ENCODE peak calls at places on chromosomes 13 and 19, in six cellular contexts. W is heart right ventricle, O is cardiac muscle cell, C is GM12865, T is fibroblast of lung, H is fibroblast of pulmonary artery. V is an unnamed sample.

GRCh38 chr19:45258862-45259261 is 7.8 kb downstream of the MARK4 start:
- DNase-seq in C (no peak), O (no peak), W (no peak), T (no peak), H (no peak), V (no peak)

GRCh38 chr13:96279904-96280303 is 190.0 kb downstream of the HS6ST3 start:
- DNase-seq in W (no peak), C (no peak), T (no peak), H (no peak), O (no peak), V (no peak)

GRCh38 chr19:23160766-23161165 is 43.9 kb downstream of the ZNF730 start:
- DNase-seq in T (no peak), O (no peak), C (no peak), H (no peak), W (no peak), V (no peak)

GRCh38 chr13:93766719-93767118 is 540.1 kb downstream of the GPC6 start:
- DNase-seq in O (no peak), W (no peak), H (no peak), C (no peak), T (no peak), V (no peak)

GRCh38 chr19:1690570-1691307 is 38.3 kb upstream of the TCF3 start:
- DNase-seq in H (peak; percentile 12), O (peak; percentile 19), W (no peak), C (peak; percentile 55), T (no peak), V (peak; percentile 67)

GRCh38 chr13:48478401-48478800 is 54.5 kb downstream of the RCBTB2 start:
- DNase-seq in C (no peak), W (no peak), T (peak; percentile 30), O (no peak), H (no peak), V (no peak)

GRCh38 chr13:23180711-23181110 is at the start of gene SGCG:
- DNase-seq in O (no peak), H (no peak), W (no peak), T (peak; percentile 21), C (no peak), V (no peak)

GRCh38 chr13:100213576-100213975 is 124.7 kb downstream of the PCCA start:
- DNase-seq in W (no peak), O (no peak), T (peak; percentile 65), H (no peak), C (no peak), V (no peak)

GRCh38 chr13:33611016-33611805 is 206.7 kb upstream of the RFC3 start:
- DNase-seq in H (peak; percentile 93), W (peak; percentile 70), C (no peak), T (peak; percentile 88), O (peak; percentile 95), V (no peak)

GRCh38 chr13:77760893-77761292 is 63.4 kb downstream of the SLAIN1 start:
- DNase-seq in W (no peak), O (no peak), C (no peak), T (no peak), H (no peak), V (no peak)

GRCh38 chr13:113801289-113801961 is 42.4 kb downstream of the TMEM255B start:
- DNase-seq in C (no peak), W (no peak), H (no peak), T (no peak), O (no peak), V (no peak)

GRCh38 chr13:106818971-106819370 is 251.0 kb upstream of the ARGLU1 start:
- DNase-seq in O (no peak), T (no peak), H (no peak), C (no peak), W (no peak), V (no peak)

GRCh38 chr13:73336789-73337188 is 278.0 kb downstream of the KLF5 start:
- DNase-seq in C (no peak), O (no peak), H (no peak), T (no peak), W (no peak), V (no peak)

GRCh38 chr13:110366733-110367132 is 59.6 kb downstream of the COL4A2 start:
- DNase-seq in O (no peak), W (no peak), H (no peak), C (no peak), T (no peak), V (no peak)

GRCh38 chr19:13712767-13713201 is 51.5 kb upstream of the MRI1 start:
- DNase-seq in C (no peak), W (no peak), O (no peak), H (no peak), T (no peak), V (no peak)

GRCh38 chr13:19152403-19152802 is 29.2 kb downstream of the TUBA3C start:
- DNase-seq in T (no peak), H (no peak), C (no peak), W (no peak), O (no peak), V (no peak)

DNA sequence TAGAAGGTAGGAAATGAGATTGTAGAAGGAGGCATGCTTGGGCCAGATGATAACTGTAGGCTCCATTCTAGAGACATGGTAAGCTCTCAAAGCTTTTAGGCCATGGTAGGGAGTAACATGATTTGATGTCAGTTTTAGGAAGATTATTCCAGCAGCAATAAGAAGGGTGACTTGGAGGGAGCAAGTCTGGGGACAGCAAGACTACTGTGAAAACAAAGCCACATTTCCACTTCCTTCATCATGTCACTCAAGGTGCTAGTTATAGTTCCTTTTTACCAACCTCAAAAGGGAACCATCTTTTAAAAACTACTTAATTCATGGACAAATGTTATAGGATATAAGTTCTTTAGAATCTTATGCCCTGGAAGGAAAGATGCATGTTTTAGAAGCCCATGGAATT is 23.9 kb upstream of the WDFY2 start:
- DNase-seq in T (no peak), H (no peak), C (peak; percentile 24), O (no peak), W (no peak), V (peak; percentile 64)
- H3K4me3 ChIP-seq in T (no peak overlapping the region), H (no peak overlapping the region), C (no peak overlapping the region), O (no peak overlapping the region), W (no peak overlapping the region), V (no peak overlapping the region)

DNA sequence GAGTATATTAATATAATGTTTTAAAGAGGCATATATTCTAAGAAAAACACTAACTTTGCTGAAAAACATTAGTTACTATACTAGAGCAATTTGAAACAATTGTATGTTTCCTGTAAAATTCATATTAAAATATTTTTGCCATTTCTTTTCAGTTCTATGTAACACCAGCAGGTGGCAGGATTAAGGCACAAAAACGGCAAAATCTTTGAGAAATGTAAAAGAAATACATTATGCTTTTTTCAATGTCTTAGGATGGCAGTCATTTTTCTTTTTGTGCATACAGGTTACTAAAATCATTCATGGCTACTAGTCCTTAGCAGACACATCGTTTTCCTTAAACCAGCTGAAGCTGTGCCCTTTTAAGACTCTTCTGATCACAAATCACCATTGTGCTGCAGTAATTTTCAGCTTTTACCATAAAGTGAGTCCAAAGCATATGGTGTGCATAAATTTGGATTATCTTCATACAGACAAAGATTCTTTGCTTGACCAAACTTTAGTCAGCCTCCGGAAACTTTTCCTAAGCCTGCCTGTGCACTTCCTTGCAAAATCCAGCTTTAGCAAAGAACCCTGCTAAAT is 800.7 kb upstream of the SLITRK5 start:
- DNase-seq in C (peak; percentile 1), W (no peak), T (peak; percentile 49), O (peak; percentile 27), H (peak; percentile 24), V (peak; percentile 30)
- TF ChIP-seq CTCF in C (peak; percentile 25), W (peak; percentile 54), T (peak; percentile 38), O (peak; percentile 49), H (peak; percentile 55), V (peak; percentile 30)

GRCh38 chr19:17456127-17456526 is 4.6 kb downstream of the NXNL1 start:
- DNase-seq in W (no peak), O (no peak), C (no peak), H (no peak), T (no peak), V (no peak)

GRCh38 chr19:17455308-17455707 is 5.4 kb downstream of the NXNL1 start:
- DNase-seq in H (no peak), O (no peak), W (no peak), T (no peak), C (no peak), V (no peak)

GRCh38 chr19:17455711-17456123 is 5.0 kb downstream of the NXNL1 start:
- DNase-seq in T (no peak), W (no peak), H (no peak), C (no peak), O (no peak), V (no peak)

GRCh38 chr19:17451820-17452219 is 3.4 kb upstream of the TMEM221 start:
- DNase-seq in H (no peak), W (no peak), T (no peak), O (no peak), C (no peak), V (no peak)

DNA sequence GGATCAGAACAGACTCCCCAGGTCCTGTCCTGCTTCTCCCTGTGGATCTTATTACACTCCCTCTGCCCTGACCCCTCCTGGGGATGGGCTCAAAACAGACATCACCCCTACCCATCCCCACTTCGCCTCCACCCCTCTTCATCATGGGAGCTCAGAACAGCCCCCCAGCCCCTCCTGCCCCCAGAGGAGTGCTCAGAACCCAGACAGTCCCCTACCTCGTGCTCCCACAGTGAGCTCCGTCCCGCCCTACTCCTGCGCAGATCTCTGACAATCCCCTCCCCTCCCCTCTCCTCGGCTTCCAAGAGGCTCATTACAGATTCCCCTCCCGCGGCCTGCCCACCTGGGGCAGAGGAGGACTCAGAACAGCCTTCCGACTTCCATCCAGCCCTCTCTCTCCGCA is 6.1 kb upstream of the TMEM221 start:
- DNase-seq in O (no peak), W (no peak), H (no peak), C (no peak), T (no peak), V (no peak)
- H3K4me3 ChIP-seq in O (no peak overlapping the region), W (no peak overlapping the region), H (no peak overlapping the region), C (no peak overlapping the region), T (no peak overlapping the region), V (no peak overlapping the region)

GRCh38 chr19:37885392-37885791 is 21.0 kb downstream of the WDR87 start:
- DNase-seq in H (no peak), W (no peak), T (no peak), C (no peak), O (no peak), V (no peak)
- TF ChIP-seq CTCF in H (no peak), W (no peak), T (no peak), C (no peak), O (no peak), V (no peak)

DNA sequence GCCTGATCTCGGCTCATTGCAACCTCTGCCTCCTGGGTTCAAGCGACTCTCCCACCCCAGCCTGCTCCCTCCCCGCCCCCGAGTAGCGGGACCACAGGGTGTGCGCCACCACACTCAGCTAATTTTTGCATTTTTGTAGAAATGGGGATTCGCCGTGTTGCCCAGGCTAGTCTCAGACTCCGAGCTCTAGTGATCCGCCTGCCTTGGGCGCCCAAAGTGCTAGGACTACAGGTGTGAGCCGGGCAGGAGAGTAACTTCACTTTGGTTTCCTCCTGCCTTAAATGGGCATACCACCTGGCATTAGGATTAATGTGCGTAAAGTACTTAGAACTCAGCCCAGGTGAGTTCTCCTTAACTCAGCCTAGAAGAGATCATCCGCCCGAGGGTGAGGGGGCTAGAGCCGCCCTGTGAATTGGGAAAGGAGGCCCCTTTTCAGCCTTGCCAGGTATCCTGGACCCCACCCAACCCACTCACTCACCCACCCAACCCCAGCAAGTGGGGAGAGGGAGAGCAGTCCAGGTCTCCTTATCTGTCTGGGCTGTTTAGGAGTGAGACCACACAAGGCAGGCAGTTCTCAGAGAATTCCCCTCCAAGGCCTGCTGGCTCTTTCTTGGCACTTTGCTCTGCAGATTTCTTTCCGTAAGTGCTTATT is 1.3 kb upstream of the ZFP36 start:
- DNase-seq in H (no peak), W (no peak), T (no peak), C (no peak), O (no peak), V (no peak)
- H3K4me3 ChIP-seq in H (no peak overlapping the region), W (peak overlapping the region; percentile 67), T (no peak overlapping the region), C (peak overlapping the region; percentile 73), O (no peak overlapping the region), V (no peak overlapping the region)

GRCh38 chr19:43433689-43434088 is 19.0 kb downstream of the TEX101 start:
- DNase-seq in H (no peak), O (no peak), C (no peak), W (no peak), T (no peak), V (no peak)
- TF ChIP-seq CTCF in H (no peak), O (no peak), C (no peak), W (no peak), T (no peak), V (no peak)

V was measured in NB4.